ENCODE peak calls at places on chromosomes 5 and 9, in seven cellular contexts. G is neural progenitor cell, K is RWPE2, H is adipocyte, I is cardiac muscle cell, W is hepatocyte, Z is prostate gland. F is an unnamed sample. For H3K27me3 and H3K4me1, the result is how much of the 10 kb centered on the place peaks cover.

GRCh38 chr5:77218263-77218662 is 7.8 kb downstream of the PDE8B start:
- DNase-seq in K (no peak), W (peak), I (no peak), G (peak), H (peak), Z (no peak), F (no peak)

GRCh38 chr9:132023409-132024180 is 56.1 kb downstream of the MED27 start:
- DNase-seq in Z (no peak), K (no peak), I (no peak), W (no peak), H (no peak), G (no peak), F (no peak)

GRCh38 chr5:73344835-73345234 is 103.7 kb downstream of the FOXD1 start:
- DNase-seq in K (no peak), G (no peak), Z (no peak), I (no peak), H (no peak), W (no peak), F (no peak)

GRCh38 chr5:136137497-136138220 is 5.0 kb downstream of the SMAD5 start:
- DNase-seq in K (no peak), H (no peak), W (no peak), I (no peak), G (no peak), Z (no peak), F (no peak)

GRCh38 chr5:74075496-74075895 is 449.5 kb downstream of the ARHGEF28 start:
- DNase-seq in H (no peak), Z (no peak), K (no peak), G (peak), I (no peak), W (no peak), F (no peak)

GRCh38 chr5:132962429-132962928 is 955 bp downstream of the AFF4 start:
- DNase-seq in W (peak), H (peak), I (peak), Z (peak), K (no peak), G (peak), F (peak)

GRCh38 chr9:14532716-14533115 is 160.5 kb downstream of the ZDHHC21 start:
- DNase-seq in K (no peak), G (no peak), I (no peak), W (no peak), Z (no peak), H (peak), F (no peak)

GRCh38 chr5:132759114-132760042 is 12.2 kb downstream of the CCNI2 start:
- DNase-seq in G (no peak), H (no peak), Z (peak), W (no peak), I (no peak), K (peak), F (no peak)

GRCh38 chr5:178242416-178242815 is 9.8 kb upstream of the PHYKPL start:
- DNase-seq in W (no peak), H (no peak), I (no peak), G (no peak), Z (no peak), K (no peak), F (no peak)

GRCh38 chr5:15522141-15522540 is 22.2 kb downstream of the FBXL7 start:
- DNase-seq in G (no peak), Z (no peak), K (no peak), I (no peak), W (no peak), H (peak), F (peak)

GRCh38 chr5:143031781-143032724 is 261.9 kb downstream of the ARHGAP26 start:
- DNase-seq in W (no peak), Z (no peak), I (no peak), G (peak), K (no peak), H (no peak), F (no peak)

GRCh38 chr5:74560245-74560644 is 80.3 kb downstream of the ENC1 start:
- DNase-seq in K (no peak), H (no peak), Z (no peak), I (no peak), W (no peak), G (no peak), F (no peak)

GRCh38 chr9:121651295-121652036 is at the start of gene DAB2IP:
- DNase-seq in W (peak), K (no peak), G (peak), H (peak), Z (peak), I (peak), F (peak)

GRCh38 chr9:75467141-75467540 is 378.8 kb downstream of the OSTF1 start:
- DNase-seq in G (no peak), H (peak), K (no peak), W (no peak), I (no peak), Z (no peak), F (no peak)

GRCh38 chr9:91374939-91375338 is 13.2 kb upstream of the AUH start:
- DNase-seq in K (no peak), G (no peak), Z (no peak), H (peak), W (no peak), I (peak), F (no peak)

GRCh38 chr9:129701054-129701453 is 35.6 kb downstream of the PRRX2 start:
- DNase-seq in Z (no peak), H (no peak), G (no peak), K (no peak), W (no peak), I (no peak), F (no peak)

GRCh38 chr9:91423785-91424402 is at the start of gene NFIL3:
- DNase-seq in Z (peak), G (peak), H (peak), K (no peak), W (peak), I (peak), F (peak)

GRCh38 chr9:4499917-4500316 is 9.6 kb downstream of the SLC1A1 start:
- DNase-seq in K (no peak), H (no peak), G (no peak), W (no peak), Z (no peak), I (no peak), F (no peak)

GRCh38 chr9:130072515-130073235 is 19.0 kb downstream of the GPR107 start:
- DNase-seq in H (peak), I (peak), G (no peak), W (no peak), K (no peak), Z (no peak), F (no peak)

GRCh38 chr5:1889321-1890065 is 6.8 kb upstream of the IRX4 start:
- DNase-seq in G (no peak), W (no peak), I (no peak), H (no peak), Z (no peak), K (peak), F (no peak)

GRCh38 chr9:98707158-98708102 is 1.3 kb downstream of the GABBR2 start:
- DNase-seq in G (peak), H (peak), W (peak), Z (peak), I (peak), K (no peak), F (peak)

GRCh38 chr9:113005777-113006176 is 6.2 kb downstream of the ZNF883 start:
- DNase-seq in G (no peak), K (no peak), W (no peak), Z (no peak), I (no peak), H (no peak), F (no peak)

GRCh38 chr9:130712564-130713285 is 19.1 kb downstream of the EXOSC2 start:
- DNase-seq in W (peak), H (peak), K (peak), I (peak), Z (peak), G (peak), F (peak)

GRCh38 chr5:110757118-110757729 is 18.4 kb downstream of the SLC25A46 start:
- DNase-seq in Z (no peak), H (peak), W (peak), I (peak), G (peak), K (no peak), F (peak)

GRCh38 chr9:104779334-104779733 is 15.4 kb downstream of the NIPSNAP3B start:
- DNase-seq in G (no peak), W (no peak), K (no peak), I (no peak), Z (no peak), H (no peak), F (no peak)

GRCh38 chr5:35785601-35786085 is 71.0 kb upstream of the IL7R start:
- DNase-seq in H (no peak), I (no peak), W (no peak), Z (no peak), K (no peak), G (no peak), F (no peak)

GRCh38 chr5:61623401-61624069 is 291.5 kb downstream of the ZSWIM6 start:
- DNase-seq in H (peak), W (no peak), K (no peak), I (no peak), Z (no peak), G (peak), F (no peak)

GRCh38 chr9:21174671-21175070 is 8.2 kb upstream of the IFNA21 start:
- DNase-seq in Z (no peak), H (no peak), K (no peak), W (no peak), G (no peak), I (no peak), F (no peak)

GRCh38 chr5:96080557-96080956 is 118.9 kb upstream of the ELL2 start:
- DNase-seq in K (no peak), W (no peak), Z (no peak), G (no peak), H (no peak), I (peak), F (no peak)

GRCh38 chr5:107074991-107075390 is 595.7 kb downstream of the EFNA5 start:
- DNase-seq in W (no peak), I (no peak), Z (no peak), G (no peak), K (no peak), H (no peak), F (no peak)

GRCh38 chr5:35384658-35385057 is 154.4 kb upstream of the PRLR start:
- DNase-seq in Z (no peak), G (no peak), K (no peak), H (no peak), I (no peak), W (no peak), F (no peak)

GRCh38 chr9:77507212-77507961 is 140.7 kb downstream of the GNA14 start:
- DNase-seq in W (no peak), G (no peak), I (peak), Z (no peak), K (no peak), H (peak), F (no peak)

DNA sequence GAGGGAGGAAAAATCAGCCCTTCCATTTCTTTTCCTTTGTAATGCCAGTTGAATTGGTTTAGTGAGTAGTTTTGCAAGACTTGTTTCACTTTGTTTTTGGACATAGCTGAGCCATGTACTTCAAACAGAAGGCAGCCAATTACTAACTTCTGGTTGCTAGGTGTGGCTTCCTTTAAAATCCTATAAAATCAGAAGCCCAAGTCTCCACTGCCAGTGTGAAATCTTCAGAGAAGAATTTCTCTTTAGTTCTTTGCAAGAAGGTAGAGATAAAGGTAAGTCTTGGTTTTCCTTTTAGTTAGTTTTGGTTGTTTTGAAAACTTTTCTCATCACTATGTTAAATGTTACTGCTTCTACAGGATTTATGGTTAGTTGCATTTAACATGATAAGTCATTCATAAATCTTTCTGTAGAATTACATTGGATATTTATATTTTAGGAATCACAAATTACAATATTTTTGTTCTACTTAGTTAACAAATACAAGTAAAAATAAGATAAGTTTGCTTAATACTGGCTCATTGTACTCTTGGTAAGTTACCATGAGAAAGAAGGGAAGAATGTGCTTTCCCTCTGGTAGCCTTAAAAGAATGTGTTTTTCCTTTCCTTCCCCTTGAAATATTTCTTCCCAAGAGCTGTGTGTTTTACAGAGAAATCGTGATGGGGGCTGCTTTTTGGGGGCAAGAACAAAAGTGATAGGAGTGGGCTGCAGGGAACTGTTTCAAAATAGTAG is at the start of gene ANXA1:
- DNase-seq in H (peak), G (no peak), I (peak), W (peak), Z (peak), K (no peak), F (peak)
- H3K4me3 ChIP-seq in H (peak), G (no peak), I (no peak), W (peak), Z (peak), K (peak), F (peak)

DNA sequence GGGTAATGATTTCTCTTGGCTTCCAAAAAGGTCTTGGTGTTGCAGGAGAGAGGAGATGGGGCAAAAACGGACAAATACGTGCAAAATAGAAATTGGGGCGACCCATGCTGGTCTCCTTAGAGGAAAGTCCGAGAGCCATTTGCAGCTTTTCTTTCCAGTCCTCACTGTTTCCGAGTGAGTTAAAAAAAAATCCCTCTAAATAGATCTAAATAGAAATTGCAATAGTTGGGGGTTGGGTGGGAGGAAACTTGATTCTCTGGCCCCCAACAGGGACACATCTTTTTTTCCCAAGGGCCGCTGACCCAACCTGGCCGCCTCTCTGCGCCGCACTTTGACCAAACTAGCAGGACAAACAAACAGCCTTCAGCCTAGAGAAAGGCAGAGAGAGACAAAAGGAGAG is 2.8 kb upstream of the NKX2-5 start:
- DNase-seq in G (peak), W (no peak), H (no peak), K (no peak), I (no peak), Z (no peak), F (no peak)
- H3K27me3 ChIP-seq in G (half or more), W (half or more), H (half or more), K (half or more), I (under half), Z (half or more), F (under half)

GRCh38 chr5:10306114-10306513 is 1.6 kb downstream of the CMBL start:
- DNase-seq in Z (no peak), G (no peak), K (no peak), H (no peak), I (no peak), W (no peak), F (peak)
- H3K4me1 ChIP-seq in Z (under half), G (under half), K (under half), H (under half), I (under half), W (under half), F (under half)

GRCh38 chr9:128093016-128093415 is 25.0 kb downstream of the SLC25A25 start:
- DNase-seq in I (no peak), W (no peak), Z (no peak), G (no peak), H (no peak), K (no peak), F (no peak)

GRCh38 chr9:128092199-128092977 is 24.4 kb downstream of the SLC25A25 start:
- DNase-seq in I (no peak), K (no peak), W (no peak), Z (no peak), G (no peak), H (no peak), F (no peak)

GRCh38 chr9:128088253-128088945 is 20.4 kb downstream of the SLC25A25 start:
- DNase-seq in K (no peak), W (no peak), I (no peak), G (no peak), Z (no peak), H (no peak), F (no peak)

GRCh38 chr9:128091571-128091970 is 23.5 kb downstream of the SLC25A25 start:
- DNase-seq in I (no peak), K (no peak), G (no peak), W (no peak), H (no peak), Z (no peak), F (no peak)

GRCh38 chr9:128091144-128091543 is 23.1 kb downstream of the SLC25A25 start:
- DNase-seq in Z (peak), I (peak), W (peak), G (no peak), K (no peak), H (peak), F (no peak)
- H3K4me3 ChIP-seq in Z (no peak), I (no peak), W (no peak), G (no peak), K (no peak), H (peak), F (no peak)

DNA sequence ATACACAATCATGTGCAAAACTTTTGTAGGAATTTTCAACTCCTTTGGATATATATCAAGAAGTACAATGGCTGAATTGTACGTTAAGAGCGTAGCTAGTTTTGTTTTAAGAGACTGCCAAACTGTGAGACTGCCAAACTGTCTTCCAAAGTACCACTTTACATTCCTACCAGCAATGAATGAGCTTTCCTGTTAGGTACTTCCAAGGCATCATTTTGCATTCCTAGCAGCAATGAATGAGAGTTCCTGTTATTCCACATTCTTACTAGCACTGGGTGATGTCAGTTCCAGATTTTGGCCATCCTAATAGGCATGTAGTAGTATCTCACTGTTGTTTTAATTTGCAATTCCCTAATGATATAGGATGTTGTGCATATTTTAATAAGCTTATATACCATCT is 219.3 kb downstream of the KCNN2 start:
- DNase-seq in H (no peak), G (no peak), K (no peak), I (no peak), Z (no peak), W (no peak), F (no peak)
- H3K27me3 ChIP-seq in H (under half), G (under half), K (under half), I (under half), Z (under half), W (under half), F (under half)

GRCh38 chr9:136644593-136645342 is 17.9 kb upstream of the EGFL7 start:
- DNase-seq in W (peak), H (peak), Z (peak), I (peak), G (peak), K (no peak), F (peak)
- H3K4me1 ChIP-seq in W (under half), H (under half), Z (under half), I (under half), G (under half), K (under half), F (under half)

GRCh38 chr5:175539936-175540335 is 61.6 kb downstream of the SFXN1 start:
- DNase-seq in H (no peak), G (no peak), W (no peak), K (no peak), Z (no peak), I (no peak), F (no peak)

GRCh38 chr5:175538576-175538975 is 60.2 kb downstream of the SFXN1 start:
- DNase-seq in K (no peak), G (no peak), Z (no peak), H (no peak), W (no peak), I (no peak), F (no peak)

GRCh38 chr5:175535781-175536180 is 57.4 kb downstream of the SFXN1 start:
- DNase-seq in K (no peak), H (no peak), Z (no peak), W (no peak), G (no peak), I (no peak), F (no peak)

GRCh38 chr5:175531361-175531760 is 53.0 kb downstream of the SFXN1 start:
- DNase-seq in W (no peak), Z (no peak), G (no peak), I (no peak), H (no peak), K (no peak), F (no peak)

GRCh38 chr5:175534070-175534932 is 55.9 kb downstream of the SFXN1 start:
- DNase-seq in K (peak), H (peak), Z (peak), G (peak), W (peak), I (peak), F (peak)
- H3K4me3 ChIP-seq in K (no peak), H (no peak), Z (no peak), G (peak), W (no peak), I (no peak), F (no peak)

F was measured in HAP-1.